ENCODE peak calls at places on chromosomes 12 and 14, in ten cellular contexts. D is dorsolateral prefrontal cortex, C is fibroblast of the aortic adventitia, R is T follicular helper cell, E is HFFc6, I is heart left ventricle, Z is stomach, S is iPS DF 6.9, W is C1 segment of cervical spinal cord, O is hepatocyte. T is an unnamed sample.
A peak's percentile ranks its signal among the peaks of the same experiment; 100 is the strongest.

GRCh38 chr14:70721542-70721941 is 79.8 kb downstream of the TTC9 start:
- DNase-seq in D (no peak), C (no peak), R (no peak), E (peak; percentile 16), I (no peak), Z (no peak), S (no peak), W (no peak), O (peak; percentile 42), T (no peak)

GRCh38 chr12:22812531-22812930 is 187.6 kb downstream of the ETNK1 start:
- DNase-seq in D (no peak), C (no peak), R (no peak), E (no peak), I (no peak), Z (no peak), S (no peak), W (no peak), O (no peak), T (no peak)

GRCh38 chr14:104942586-104942985 is 17.9 kb downstream of the PLD4 start:
- DNase-seq in D (no peak), C (no peak), R (no peak), E (no peak), I (peak; percentile 4), Z (no peak), S (no peak), W (no peak), O (no peak), T (no peak)

GRCh38 chr14:20377171-20377570 is 33.7 kb downstream of the PARP2 start:
- DNase-seq in D (no peak), C (no peak), R (no peak), E (no peak), I (no peak), Z (peak; percentile 67), S (no peak), W (no peak), O (no peak), T (no peak)

GRCh38 chr14:24848427-24848826 is 201.5 kb downstream of the STXBP6 start:
- DNase-seq in D (no peak), C (peak; percentile 43), R (no peak), E (peak; percentile 56), I (no peak), Z (no peak), S (no peak), W (no peak), O (no peak), T (no peak)

GRCh38 chr14:91649930-91650329 is 82.0 kb downstream of the CATSPERB start:
- DNase-seq in D (no peak), C (peak; percentile 66), R (peak; percentile 9), E (peak; percentile 12), I (peak; percentile 7), Z (no peak), S (no peak), W (no peak), O (peak; percentile 35), T (peak; percentile 74)

GRCh38 chr12:124814741-124815613 is 48.7 kb downstream of the SCARB1 start:
- DNase-seq in D (no peak), C (no peak), R (no peak), E (no peak), I (no peak), Z (no peak), S (no peak), W (peak; percentile 35), O (peak; percentile 33), T (no peak)

GRCh38 chr14:61927015-61927414 is 164.8 kb downstream of the SNAPC1 start:
- DNase-seq in D (no peak), C (peak; percentile 20), R (no peak), E (peak; percentile 75), I (no peak), Z (no peak), S (no peak), W (no peak), O (no peak), T (no peak)

GRCh38 chr12:123916729-123917128 is 55.9 kb downstream of the CCDC92 start:
- DNase-seq in D (no peak), C (no peak), R (no peak), E (no peak), I (no peak), Z (no peak), S (no peak), W (no peak), O (no peak), T (no peak)

GRCh38 chr14:72416081-72416849 is 477.6 kb downstream of the DPF3 start:
- DNase-seq in D (no peak), C (no peak), R (no peak), E (no peak), I (no peak), Z (no peak), S (no peak), W (no peak), O (no peak), T (peak; percentile 23)

GRCh38 chr12:27549231-27549800 is 25.3 kb downstream of the PPFIBP1 start:
- DNase-seq in D (no peak), C (peak; percentile 87), R (no peak), E (peak; percentile 86), I (no peak), Z (no peak), S (no peak), W (no peak), O (no peak), T (no peak)

GRCh38 chr12:115710104-115710564 is 567.4 kb downstream of the MED13L start:
- DNase-seq in D (no peak), C (peak; percentile 91), R (no peak), E (peak; percentile 82), I (peak; percentile 33), Z (no peak), S (no peak), W (no peak), O (peak; percentile 37), T (no peak)

GRCh38 chr14:39219075-39219499 is 14.6 kb upstream of the MIA2 start:
- DNase-seq in D (no peak), C (peak; percentile 79), R (no peak), E (peak; percentile 79), I (no peak), Z (no peak), S (no peak), W (no peak), O (no peak), T (no peak)

GRCh38 chr14:54025661-54026060 is 69.0 kb upstream of the BMP4 start:
- DNase-seq in D (no peak), C (peak; percentile 48), R (no peak), E (peak; percentile 36), I (no peak), Z (no peak), S (no peak), W (no peak), O (no peak), T (peak; percentile 75)

GRCh38 chr14:94173471-94173884 is 644 bp upstream of the PPP4R4 start:
- DNase-seq in D (no peak), C (no peak), R (no peak), E (no peak), I (no peak), Z (no peak), S (no peak), W (no peak), O (peak; percentile 36), T (no peak)

GRCh38 chr14:96461950-96462798 is 40.0 kb upstream of the PAPOLA start:
- DNase-seq in D (no peak), C (no peak), R (no peak), E (no peak), I (no peak), Z (no peak), S (no peak), W (no peak), O (peak; percentile 83), T (no peak)

GRCh38 chr12:102879144-102879763 is 37.8 kb downstream of the PAH start:
- DNase-seq in D (peak; percentile 68), C (peak; percentile 12), R (no peak), E (peak; percentile 79), I (no peak), Z (no peak), S (peak; percentile 76), W (peak; percentile 12), O (peak; percentile 82), T (no peak)

GRCh38 chr12:27975222-27976136 is 2.9 kb upstream of the PTHLH start:
- DNase-seq in D (no peak), C (peak; percentile 72), R (no peak), E (peak; percentile 27), I (peak; percentile 17), Z (no peak), S (no peak), W (no peak), O (peak; percentile 70), T (peak; percentile 59)

GRCh38 chr12:103102225-103102744 is 144.8 kb downstream of the ASCL1 start:
- DNase-seq in D (no peak), C (no peak), R (no peak), E (no peak), I (no peak), Z (no peak), S (no peak), W (no peak), O (no peak), T (no peak)